ENCODE peak calls at places on chromosomes 1 and 21, in eight cellular contexts. H is NT2/D1, P is NCI-H187, B is AG04449, V is tibial artery, U is GM23338, O is astrocyte of the spinal cord, Z is T-helper 9 cell. F is an unnamed sample.

GRCh38 chr1:42941640-42942330 is 16.9 kb downstream of the SLC2A1 start:
- DNase-seq in H (no peak), V (peak; percentile 77), P (no peak), B (no peak), O (peak; percentile 85), Z (no peak), U (no peak), F (peak; percentile 59)

GRCh38 chr1:51898090-51898734 is 19.7 kb upstream of the NRDC start:
- DNase-seq in V (no peak), U (no peak), O (peak; percentile 87), B (peak; percentile 89), Z (no peak), H (no peak), P (no peak), F (no peak)

GRCh38 chr1:47931395-47931794 is 65.8 kb downstream of the TRABD2B start:
- DNase-seq in Z (no peak), H (no peak), V (no peak), B (no peak), O (no peak), U (peak; percentile 27), P (peak; percentile 18), F (no peak)

GRCh38 chr1:1291611-1292441 is 11.6 kb downstream of the SCNN1D start:
- DNase-seq in O (peak; percentile 43), P (peak; percentile 46), B (no peak), V (peak; percentile 44), U (peak; percentile 85), H (no peak), Z (peak; percentile 56), F (peak; percentile 39)

GRCh38 chr1:25854554-25854953 is 4.7 kb downstream of the AUNIP start:
- DNase-seq in H (no peak), O (no peak), B (no peak), Z (no peak), U (no peak), P (no peak), V (no peak), F (no peak)

GRCh38 chr1:192657760-192658159 is 21.8 kb downstream of the RGS13 start:
- DNase-seq in U (no peak), B (no peak), P (no peak), V (no peak), H (no peak), Z (no peak), O (no peak), F (no peak)

GRCh38 chr1:91597215-91597614 is 96.6 kb downstream of the CDC7 start:
- DNase-seq in H (no peak), U (no peak), V (no peak), Z (no peak), P (no peak), B (no peak), O (no peak), F (no peak)

GRCh38 chr21:46117586-46118304 is 19.8 kb downstream of the COL6A2 start:
- DNase-seq in H (no peak), Z (no peak), O (no peak), U (no peak), B (no peak), V (no peak), P (no peak), F (no peak)

GRCh38 chr1:94118013-94118412 is 2.9 kb downstream of the ABCA4 start:
- DNase-seq in U (no peak), B (no peak), V (no peak), O (no peak), H (no peak), P (no peak), Z (no peak), F (no peak)

GRCh38 chr1:36579049-36579448 is 96.3 kb upstream of the CSF3R start:
- DNase-seq in V (no peak), H (no peak), P (no peak), B (no peak), U (no peak), O (no peak), Z (no peak), F (no peak)

GRCh38 chr1:39452540-39452939 is 38.9 kb upstream of the BMP8A start:
- DNase-seq in P (no peak), U (no peak), Z (no peak), V (no peak), O (no peak), H (no peak), B (no peak), F (no peak)

GRCh38 chr1:243253211-243253926 is 1.7 kb downstream of the CEP170 start:
- DNase-seq in P (no peak), B (no peak), O (no peak), U (no peak), H (no peak), Z (no peak), V (no peak), F (no peak)

GRCh38 chr1:56788588-56788987 is 30.6 kb downstream of the FYB2 start:
- DNase-seq in U (no peak), V (no peak), H (no peak), B (no peak), Z (no peak), P (peak; percentile 32), O (peak; percentile 9), F (no peak)

GRCh38 chr1:67749844-67750689 is 65.1 kb downstream of the GADD45A start:
- DNase-seq in V (peak; percentile 76), Z (no peak), H (no peak), P (peak; percentile 45), O (peak; percentile 91), B (peak; percentile 67), U (peak; percentile 46), F (no peak)

GRCh38 chr1:194117582-194117981 is 931.2 kb upstream of the B3GALT2 start:
- DNase-seq in U (peak; percentile 86), V (no peak), O (no peak), Z (no peak), B (no peak), H (peak; percentile 48), P (no peak), F (no peak)

GRCh38 chr1:192943522-192943921 is 115.6 kb downstream of the UCHL5 start:
- DNase-seq in V (no peak), Z (no peak), H (no peak), B (no peak), U (no peak), P (no peak), O (no peak), F (no peak)

GRCh38 chr1:11211925-11212587 is 22.9 kb downstream of the ANGPTL7 start:
- DNase-seq in V (no peak), P (no peak), B (no peak), Z (no peak), H (no peak), O (no peak), U (no peak), F (no peak)

GRCh38 chr1:39110325-39110851 is 84.2 kb downstream of the NDUFS5 start:
- DNase-seq in V (peak; percentile 73), U (no peak), B (peak; percentile 69), P (no peak), Z (no peak), O (peak; percentile 91), H (no peak), F (no peak)

GRCh38 chr1:183753464-183753891 is 51.4 kb upstream of the RGL1 start:
- DNase-seq in B (no peak), V (no peak), O (no peak), H (no peak), U (no peak), P (no peak), Z (no peak), F (no peak)

GRCh38 chr21:35204850-35205564 is 155.9 kb upstream of the RUNX1 start:
- DNase-seq in B (peak; percentile 56), V (peak; percentile 55), P (no peak), U (peak; percentile 40), O (peak; percentile 83), Z (no peak), H (no peak), F (no peak)